ENCODE peak calls at places on chromosomes 2 and 18, in five cellular contexts. One of them, this sample, is unnamed.

GRCh38 chr2:36701391-36701795 is 4.9 kb downstream of the VIT start:
- DNase-seq in prostate gland: peak
- DNase-seq in CD8-positive, alpha-beta memory T cell: no peak
- DNase-seq in HT1080: no peak
- DNase-seq in stimulated activated CD4-positive, alpha-beta T cell treated with anti-CD3 and anti-CD28 coated beads, Interleukin-2, amount 100 ng/mL, for 48 hours: no peak
- DNase-seq in this sample: no peak

GRCh38 chr2:119224391-119224972 is 848 bp downstream of the STEAP3 start:
- DNase-seq in prostate gland: no peak
- DNase-seq in CD8-positive, alpha-beta memory T cell: no peak
- DNase-seq in stimulated activated CD4-positive, alpha-beta T cell treated with anti-CD3 and anti-CD28 coated beads, Interleukin-2, amount 100 ng/mL, for 48 hours: no peak
- DNase-seq in HT1080: no peak
- DNase-seq in this sample: peak

GRCh38 chr2:239726631-239727181 is 298.4 kb downstream of the NDUFA10 start:
- DNase-seq in HT1080: no peak
- DNase-seq in CD8-positive, alpha-beta memory T cell: no peak
- DNase-seq in prostate gland: no peak
- DNase-seq in stimulated activated CD4-positive, alpha-beta T cell treated with anti-CD3 and anti-CD28 coated beads, Interleukin-2, amount 100 ng/mL, for 48 hours: no peak
- DNase-seq in this sample: no peak

GRCh38 chr18:36663312-36663711 is 165.5 kb downstream of the TPGS2 start:
- DNase-seq in prostate gland: no peak
- DNase-seq in stimulated activated CD4-positive, alpha-beta T cell treated with anti-CD3 and anti-CD28 coated beads, Interleukin-2, amount 100 ng/mL, for 48 hours: no peak
- DNase-seq in HT1080: peak
- DNase-seq in CD8-positive, alpha-beta memory T cell: no peak
- DNase-seq in this sample: no peak

GRCh38 chr18:41466436-41467160 is 488.4 kb upstream of the PIK3C3 start:
- DNase-seq in HT1080: peak
- DNase-seq in stimulated activated CD4-positive, alpha-beta T cell treated with anti-CD3 and anti-CD28 coated beads, Interleukin-2, amount 100 ng/mL, for 48 hours: no peak
- DNase-seq in CD8-positive, alpha-beta memory T cell: no peak
- DNase-seq in prostate gland: no peak
- DNase-seq in this sample: no peak

GRCh38 chr2:233938676-233939370 is 21.6 kb downstream of the TRPM8 start:
- DNase-seq in HT1080: no peak
- DNase-seq in CD8-positive, alpha-beta memory T cell: no peak
- DNase-seq in stimulated activated CD4-positive, alpha-beta T cell treated with anti-CD3 and anti-CD28 coated beads, Interleukin-2, amount 100 ng/mL, for 48 hours: no peak
- DNase-seq in prostate gland: no peak
- DNase-seq in this sample: peak

GRCh38 chr18:34131008-34131407 is 93.7 kb downstream of the NOL4 start:
- DNase-seq in stimulated activated CD4-positive, alpha-beta T cell treated with anti-CD3 and anti-CD28 coated beads, Interleukin-2, amount 100 ng/mL, for 48 hours: no peak
- DNase-seq in HT1080: no peak
- DNase-seq in CD8-positive, alpha-beta memory T cell: no peak
- DNase-seq in prostate gland: no peak
- DNase-seq in this sample: no peak

GRCh38 chr18:76376668-76377358 is 118.2 kb downstream of the ZNF516 start:
- DNase-seq in CD8-positive, alpha-beta memory T cell: no peak
- DNase-seq in HT1080: no peak
- DNase-seq in stimulated activated CD4-positive, alpha-beta T cell treated with anti-CD3 and anti-CD28 coated beads, Interleukin-2, amount 100 ng/mL, for 48 hours: peak
- DNase-seq in prostate gland: no peak
- DNase-seq in this sample: no peak

GRCh38 chr2:227592694-227593387 is 5.9 kb upstream of the SCYGR2 start:
- DNase-seq in stimulated activated CD4-positive, alpha-beta T cell treated with anti-CD3 and anti-CD28 coated beads, Interleukin-2, amount 100 ng/mL, for 48 hours: no peak
- DNase-seq in CD8-positive, alpha-beta memory T cell: no peak
- DNase-seq in HT1080: no peak
- DNase-seq in prostate gland: no peak
- DNase-seq in this sample: no peak

GRCh38 chr2:216735086-216735485 is 39.7 kb upstream of the IGFBP5 start:
- DNase-seq in CD8-positive, alpha-beta memory T cell: no peak
- DNase-seq in stimulated activated CD4-positive, alpha-beta T cell treated with anti-CD3 and anti-CD28 coated beads, Interleukin-2, amount 100 ng/mL, for 48 hours: no peak
- DNase-seq in prostate gland: no peak
- DNase-seq in HT1080: no peak
- DNase-seq in this sample: no peak

GRCh38 chr2:168661404-168661869 is 141.0 kb upstream of the NOSTRIN start:
- DNase-seq in HT1080: no peak
- DNase-seq in prostate gland: no peak
- DNase-seq in stimulated activated CD4-positive, alpha-beta T cell treated with anti-CD3 and anti-CD28 coated beads, Interleukin-2, amount 100 ng/mL, for 48 hours: no peak
- DNase-seq in CD8-positive, alpha-beta memory T cell: no peak
- DNase-seq in this sample: no peak

GRCh38 chr2:44802409-44803099 is 138.9 kb upstream of the SIX3 start:
- DNase-seq in HT1080: no peak
- DNase-seq in prostate gland: no peak
- DNase-seq in CD8-positive, alpha-beta memory T cell: no peak
- DNase-seq in stimulated activated CD4-positive, alpha-beta T cell treated with anti-CD3 and anti-CD28 coated beads, Interleukin-2, amount 100 ng/mL, for 48 hours: no peak
- DNase-seq in this sample: no peak

GRCh38 chr2:36197192-36197591 is 158.4 kb upstream of the CRIM1 start:
- DNase-seq in stimulated activated CD4-positive, alpha-beta T cell treated with anti-CD3 and anti-CD28 coated beads, Interleukin-2, amount 100 ng/mL, for 48 hours: no peak
- DNase-seq in HT1080: peak
- DNase-seq in CD8-positive, alpha-beta memory T cell: no peak
- DNase-seq in prostate gland: no peak
- DNase-seq in this sample: no peak

GRCh38 chr18:35371412-35372195 is 5.5 kb downstream of the ZNF396 start:
- DNase-seq in stimulated activated CD4-positive, alpha-beta T cell treated with anti-CD3 and anti-CD28 coated beads, Interleukin-2, amount 100 ng/mL, for 48 hours: no peak
- DNase-seq in CD8-positive, alpha-beta memory T cell: no peak
- DNase-seq in HT1080: no peak
- DNase-seq in prostate gland: no peak
- DNase-seq in this sample: no peak

GRCh38 chr18:24586662-24587360 is 126.4 kb downstream of the HRH4 start:
- DNase-seq in stimulated activated CD4-positive, alpha-beta T cell treated with anti-CD3 and anti-CD28 coated beads, Interleukin-2, amount 100 ng/mL, for 48 hours: no peak
- DNase-seq in CD8-positive, alpha-beta memory T cell: no peak
- DNase-seq in prostate gland: no peak
- DNase-seq in HT1080: no peak
- DNase-seq in this sample: no peak

GRCh38 chr2:224284134-224284946 is 117.6 kb downstream of the FAM124B start:
- DNase-seq in CD8-positive, alpha-beta memory T cell: peak
- DNase-seq in stimulated activated CD4-positive, alpha-beta T cell treated with anti-CD3 and anti-CD28 coated beads, Interleukin-2, amount 100 ng/mL, for 48 hours: peak
- DNase-seq in HT1080: peak
- DNase-seq in prostate gland: peak
- DNase-seq in this sample: peak

GRCh38 chr2:191401287-191401686 is 156.1 kb downstream of the MYO1B start:
- DNase-seq in stimulated activated CD4-positive, alpha-beta T cell treated with anti-CD3 and anti-CD28 coated beads, Interleukin-2, amount 100 ng/mL, for 48 hours: no peak
- DNase-seq in CD8-positive, alpha-beta memory T cell: no peak
- DNase-seq in prostate gland: no peak
- DNase-seq in HT1080: no peak
- DNase-seq in this sample: no peak

GRCh38 chr2:36507408-36507812 is 90.6 kb downstream of the FEZ2 start:
- DNase-seq in CD8-positive, alpha-beta memory T cell: peak
- DNase-seq in prostate gland: peak
- DNase-seq in stimulated activated CD4-positive, alpha-beta T cell treated with anti-CD3 and anti-CD28 coated beads, Interleukin-2, amount 100 ng/mL, for 48 hours: peak
- DNase-seq in HT1080: peak
- DNase-seq in this sample: peak

GRCh38 chr2:204051476-204051875 is 114.9 kb downstream of the ICOS start:
- DNase-seq in HT1080: peak
- DNase-seq in CD8-positive, alpha-beta memory T cell: peak
- DNase-seq in prostate gland: no peak
- DNase-seq in stimulated activated CD4-positive, alpha-beta T cell treated with anti-CD3 and anti-CD28 coated beads, Interleukin-2, amount 100 ng/mL, for 48 hours: no peak
- DNase-seq in this sample: no peak

GRCh38 chr2:109312902-109313301 is 183.9 kb downstream of the SH3RF3 start:
- DNase-seq in CD8-positive, alpha-beta memory T cell: no peak
- DNase-seq in prostate gland: no peak
- DNase-seq in stimulated activated CD4-positive, alpha-beta T cell treated with anti-CD3 and anti-CD28 coated beads, Interleukin-2, amount 100 ng/mL, for 48 hours: no peak
- DNase-seq in HT1080: no peak
- DNase-seq in this sample: no peak

GRCh38 chr2:52269696-52270485 is 1238.0 kb upstream of the NRXN1 start:
- DNase-seq in CD8-positive, alpha-beta memory T cell: no peak
- DNase-seq in prostate gland: no peak
- DNase-seq in stimulated activated CD4-positive, alpha-beta T cell treated with anti-CD3 and anti-CD28 coated beads, Interleukin-2, amount 100 ng/mL, for 48 hours: no peak
- DNase-seq in HT1080: peak
- DNase-seq in this sample: no peak

GRCh38 chr2:66700181-66700686 is 265.3 kb downstream of the MEIS1 start:
- DNase-seq in prostate gland: no peak
- DNase-seq in stimulated activated CD4-positive, alpha-beta T cell treated with anti-CD3 and anti-CD28 coated beads, Interleukin-2, amount 100 ng/mL, for 48 hours: no peak
- DNase-seq in HT1080: no peak
- DNase-seq in CD8-positive, alpha-beta memory T cell: no peak
- DNase-seq in this sample: no peak

GRCh38 chr2:73823916-73824523 is 4.7 kb upstream of the STAMBP start:
- DNase-seq in prostate gland: peak
- DNase-seq in HT1080: peak
- DNase-seq in CD8-positive, alpha-beta memory T cell: peak
- DNase-seq in stimulated activated CD4-positive, alpha-beta T cell treated with anti-CD3 and anti-CD28 coated beads, Interleukin-2, amount 100 ng/mL, for 48 hours: no peak
- DNase-seq in this sample: peak

GRCh38 chr2:47065771-47066380 is 89.2 kb downstream of the STPG4 start:
- DNase-seq in prostate gland: no peak
- DNase-seq in CD8-positive, alpha-beta memory T cell: no peak
- DNase-seq in stimulated activated CD4-positive, alpha-beta T cell treated with anti-CD3 and anti-CD28 coated beads, Interleukin-2, amount 100 ng/mL, for 48 hours: no peak
- DNase-seq in HT1080: peak
- DNase-seq in this sample: no peak

GRCh38 chr18:48024009-48024512 is 93.6 kb upstream of the SMAD2 start:
- DNase-seq in HT1080: no peak
- DNase-seq in CD8-positive, alpha-beta memory T cell: no peak
- DNase-seq in stimulated activated CD4-positive, alpha-beta T cell treated with anti-CD3 and anti-CD28 coated beads, Interleukin-2, amount 100 ng/mL, for 48 hours: no peak
- DNase-seq in prostate gland: no peak
- DNase-seq in this sample: no peak

GRCh38 chr2:184004289-184004944 is 593.9 kb upstream of the ZNF804A start:
- DNase-seq in HT1080: peak
- DNase-seq in prostate gland: no peak
- DNase-seq in CD8-positive, alpha-beta memory T cell: no peak
- DNase-seq in stimulated activated CD4-positive, alpha-beta T cell treated with anti-CD3 and anti-CD28 coated beads, Interleukin-2, amount 100 ng/mL, for 48 hours: no peak
- DNase-seq in this sample: no peak

GRCh38 chr2:30519796-30520195 is 72.8 kb downstream of the LCLAT1 start:
- DNase-seq in stimulated activated CD4-positive, alpha-beta T cell treated with anti-CD3 and anti-CD28 coated beads, Interleukin-2, amount 100 ng/mL, for 48 hours: no peak
- DNase-seq in CD8-positive, alpha-beta memory T cell: no peak
- DNase-seq in prostate gland: no peak
- DNase-seq in HT1080: no peak
- DNase-seq in this sample: no peak

GRCh38 chr2:101442667-101443061 is 32.2 kb downstream of the RFX8 start:
- DNase-seq in HT1080: no peak
- DNase-seq in prostate gland: no peak
- DNase-seq in stimulated activated CD4-positive, alpha-beta T cell treated with anti-CD3 and anti-CD28 coated beads, Interleukin-2, amount 100 ng/mL, for 48 hours: no peak
- DNase-seq in CD8-positive, alpha-beta memory T cell: no peak
- DNase-seq in this sample: no peak

GRCh38 chr2:120094795-120095194 is 81.9 kb downstream of the EPB41L5 start:
- DNase-seq in HT1080: no peak
- DNase-seq in CD8-positive, alpha-beta memory T cell: no peak
- DNase-seq in stimulated activated CD4-positive, alpha-beta T cell treated with anti-CD3 and anti-CD28 coated beads, Interleukin-2, amount 100 ng/mL, for 48 hours: no peak
- DNase-seq in prostate gland: no peak
- DNase-seq in this sample: no peak

GRCh38 chr2:189580662-189581353 is at the start of gene SLC40A1:
- DNase-seq in CD8-positive, alpha-beta memory T cell: peak
- DNase-seq in stimulated activated CD4-positive, alpha-beta T cell treated with anti-CD3 and anti-CD28 coated beads, Interleukin-2, amount 100 ng/mL, for 48 hours: peak
- DNase-seq in prostate gland: peak
- DNase-seq in HT1080: peak
- DNase-seq in this sample: peak

GRCh38 chr2:45930396-45930792 is 278.9 kb downstream of the PRKCE start:
- DNase-seq in HT1080: peak
- DNase-seq in CD8-positive, alpha-beta memory T cell: no peak
- DNase-seq in stimulated activated CD4-positive, alpha-beta T cell treated with anti-CD3 and anti-CD28 coated beads, Interleukin-2, amount 100 ng/mL, for 48 hours: no peak
- DNase-seq in prostate gland: no peak
- DNase-seq in this sample: no peak

GRCh38 chr2:185939858-185940257 is 201.3 kb downstream of the FSIP2 start:
- DNase-seq in prostate gland: no peak
- DNase-seq in stimulated activated CD4-positive, alpha-beta T cell treated with anti-CD3 and anti-CD28 coated beads, Interleukin-2, amount 100 ng/mL, for 48 hours: no peak
- DNase-seq in HT1080: no peak
- DNase-seq in CD8-positive, alpha-beta memory T cell: no peak
- DNase-seq in this sample: no peak

GRCh38 chr2:217338306-217338916 is 478.5 kb upstream of the TNP1 start:
- DNase-seq in CD8-positive, alpha-beta memory T cell: no peak
- DNase-seq in HT1080: peak
- DNase-seq in prostate gland: no peak
- DNase-seq in stimulated activated CD4-positive, alpha-beta T cell treated with anti-CD3 and anti-CD28 coated beads, Interleukin-2, amount 100 ng/mL, for 48 hours: no peak
- DNase-seq in this sample: no peak

GRCh38 chr2:85255456-85255812 is 72.4 kb downstream of the TGOLN2 start:
- DNase-seq in HT1080: no peak
- DNase-seq in stimulated activated CD4-positive, alpha-beta T cell treated with anti-CD3 and anti-CD28 coated beads, Interleukin-2, amount 100 ng/mL, for 48 hours: no peak
- DNase-seq in CD8-positive, alpha-beta memory T cell: no peak
- DNase-seq in prostate gland: no peak
- DNase-seq in this sample: no peak

GRCh38 chr2:217125004-217125403 is 265.1 kb upstream of the TNP1 start:
- DNase-seq in HT1080: no peak
- DNase-seq in stimulated activated CD4-positive, alpha-beta T cell treated with anti-CD3 and anti-CD28 coated beads, Interleukin-2, amount 100 ng/mL, for 48 hours: no peak
- DNase-seq in prostate gland: no peak
- DNase-seq in CD8-positive, alpha-beta memory T cell: no peak
- DNase-seq in this sample: no peak

GRCh38 chr2:31240406-31241365 is 6.7 kb downstream of the EHD3 start:
- DNase-seq in CD8-positive, alpha-beta memory T cell: no peak
- DNase-seq in stimulated activated CD4-positive, alpha-beta T cell treated with anti-CD3 and anti-CD28 coated beads, Interleukin-2, amount 100 ng/mL, for 48 hours: no peak
- DNase-seq in prostate gland: no peak
- DNase-seq in HT1080: no peak
- DNase-seq in this sample: no peak

GRCh38 chr2:4662161-4662779 is 958.9 kb downstream of the DCDC2C start:
- DNase-seq in stimulated activated CD4-positive, alpha-beta T cell treated with anti-CD3 and anti-CD28 coated beads, Interleukin-2, amount 100 ng/mL, for 48 hours: no peak
- DNase-seq in prostate gland: no peak
- DNase-seq in CD8-positive, alpha-beta memory T cell: no peak
- DNase-seq in HT1080: no peak
- DNase-seq in this sample: no peak

GRCh38 chr18:62814114-62814759 is 98.9 kb downstream of the PHLPP1 start:
- DNase-seq in CD8-positive, alpha-beta memory T cell: no peak
- DNase-seq in prostate gland: no peak
- DNase-seq in stimulated activated CD4-positive, alpha-beta T cell treated with anti-CD3 and anti-CD28 coated beads, Interleukin-2, amount 100 ng/mL, for 48 hours: no peak
- DNase-seq in HT1080: no peak
- DNase-seq in this sample: no peak

GRCh38 chr18:2908166-2908945 is 61.5 kb downstream of the EMILIN2 start:
- DNase-seq in prostate gland: no peak
- DNase-seq in HT1080: no peak
- DNase-seq in CD8-positive, alpha-beta memory T cell: no peak
- DNase-seq in stimulated activated CD4-positive, alpha-beta T cell treated with anti-CD3 and anti-CD28 coated beads, Interleukin-2, amount 100 ng/mL, for 48 hours: no peak
- DNase-seq in this sample: no peak